ENCODE peak calls at places on chromosomes 6 and 20, in ten cellular contexts. J, A, H, B, Q, N, C, O, L and T are unnamed samples.
A peak's percentile ranks its signal among the peaks of the same experiment; 100 is the strongest.

GRCh38 chr6:121608270-121608669 is 172.8 kb downstream of the GJA1 start:
- DNase-seq in A (peak; percentile 64), L (no peak), N (no peak), O (no peak), C (no peak), Q (no peak), H (no peak), J (no peak), B (no peak), T (no peak)

GRCh38 chr6:82842721-82843120 is 222.9 kb downstream of the UBE3D start:
- DNase-seq in H (no peak), C (no peak), L (no peak), B (no peak), N (peak; percentile 83), J (no peak), O (no peak), A (peak; percentile 73), Q (no peak), T (no peak)

GRCh38 chr20:33490023-33490933 is at the start of gene CBFA2T2:
- DNase-seq in A (peak; percentile 55), Q (peak; percentile 18), N (peak; percentile 73), B (peak; percentile 31), H (peak; percentile 83), C (no peak), L (no peak), O (peak; percentile 73), J (peak; percentile 86), T (peak; percentile 67)

GRCh38 chr6:112667427-112667826 is 320.3 kb downstream of the RFPL4B start:
- DNase-seq in O (no peak), N (no peak), A (no peak), B (no peak), L (no peak), Q (no peak), H (no peak), C (no peak), J (no peak), T (no peak)

GRCh38 chr6:84597238-84597875 is 167.0 kb downstream of the TBX18 start:
- DNase-seq in J (no peak), C (no peak), N (peak; percentile 36), H (no peak), L (no peak), Q (no peak), B (no peak), O (no peak), A (no peak), T (no peak)

GRCh38 chr6:34837500-34837899 is 45.6 kb downstream of the BLTP3A start:
- DNase-seq in O (no peak), L (no peak), H (no peak), B (no peak), C (no peak), N (no peak), J (no peak), Q (no peak), A (no peak), T (no peak)

GRCh38 chr6:96947055-96947454 is 22.5 kb downstream of the KLHL32 start:
- DNase-seq in H (no peak), B (no peak), O (no peak), N (no peak), L (no peak), C (no peak), A (no peak), Q (no peak), J (no peak), T (no peak)

GRCh38 chr6:149600508-149600907 is 34.3 kb downstream of the GINM1 start:
- DNase-seq in B (no peak), N (no peak), C (no peak), Q (no peak), J (no peak), O (no peak), H (no peak), A (no peak), L (no peak), T (no peak)

GRCh38 chr6:16697437-16698162 is 63.7 kb downstream of the ATXN1 start:
- DNase-seq in B (no peak), A (no peak), H (no peak), J (no peak), N (no peak), Q (no peak), C (no peak), L (no peak), O (no peak), T (no peak)

GRCh38 chr20:56945057-56945456 is 316.0 kb downstream of the TFAP2C start:
- DNase-seq in B (no peak), A (no peak), O (no peak), J (no peak), L (no peak), H (no peak), Q (no peak), C (no peak), N (peak; percentile 3), T (no peak)
- H3K36me3 ChIP-seq in B (no peaks in the 10 kb centered on the region), A (no peaks in the 10 kb centered on the region), O (no peaks in the 10 kb centered on the region), J (no peaks in the 10 kb centered on the region), L (no peaks in the 10 kb centered on the region), H (no peaks in the 10 kb centered on the region), Q (no peaks in the 10 kb centered on the region), C (no peaks in the 10 kb centered on the region), N (no peaks in the 10 kb centered on the region), T (no peaks in the 10 kb centered on the region)

DNA sequence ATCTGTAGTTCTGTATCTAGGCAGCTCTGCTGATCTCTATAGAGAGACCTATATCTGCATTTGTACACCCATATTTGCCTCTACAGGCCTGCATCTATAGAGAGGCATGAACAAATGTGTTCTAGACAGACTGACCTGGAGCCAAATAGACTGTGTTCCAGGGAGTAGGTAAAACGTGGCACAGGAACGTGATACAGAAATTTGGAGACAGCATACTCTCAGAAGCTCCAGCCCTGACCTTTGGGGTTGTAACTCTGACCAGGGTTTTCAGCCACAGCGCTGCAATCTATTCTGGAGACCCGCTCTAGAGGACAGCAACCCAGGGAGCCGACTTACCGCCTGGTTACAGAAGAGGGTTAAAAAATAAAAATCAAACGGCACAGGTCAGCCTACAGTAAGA is 983 bp downstream of the RBBP9 start:
- DNase-seq in L (no peak), B (no peak), N (peak; percentile 13), J (no peak), O (no peak), A (no peak), H (no peak), Q (no peak), C (no peak), T (no peak)
- H3K4me3 ChIP-seq in L (peak overlapping the region; percentile 81), B (peak overlapping the region; percentile 73), N (peak overlapping the region; percentile 71), J (peak overlapping the region; percentile 76), O (peak overlapping the region; percentile 90), A (peak overlapping the region; percentile 92), H (peak overlapping the region; percentile 77), Q (peak overlapping the region; percentile 92), C (no peak overlapping the region), T (no peak overlapping the region)

GRCh38 chr20:25586877-25587276 is 1.5 kb upstream of the NINL start:
- DNase-seq in O (no peak), N (no peak), L (no peak), A (peak; percentile 28), J (no peak), B (no peak), Q (no peak), C (no peak), H (no peak), T (no peak)

GRCh38 chr20:25587536-25587935 is 2.2 kb upstream of the NINL start:
- DNase-seq in C (no peak), H (no peak), O (no peak), Q (no peak), L (no peak), J (no peak), N (no peak), A (no peak), B (no peak), T (no peak)

GRCh38 chr20:25580711-25581110 is 4.6 kb downstream of the NINL start:
- DNase-seq in L (no peak), B (no peak), O (no peak), Q (no peak), A (peak; percentile 27), N (peak; percentile 56), C (no peak), J (no peak), H (peak; percentile 53), T (no peak)

GRCh38 chr20:25588491-25588890 is 3.2 kb upstream of the NINL start:
- DNase-seq in N (no peak), B (no peak), C (no peak), O (no peak), J (no peak), A (no peak), H (no peak), Q (no peak), L (no peak), T (no peak)

GRCh38 chr20:25584905-25585704 is at the start of gene NINL:
- DNase-seq in J (peak; percentile 82), B (no peak), L (peak; percentile 9), N (peak; percentile 77), A (peak; percentile 48), O (peak; percentile 65), C (peak; percentile 3), Q (no peak), H (peak; percentile 72), T (peak; percentile 78)
- H3K27ac ChIP-seq in J (no peak within 1 kb of the TSS), B (peak within 1 kb of the TSS; percentile 70), L (no peak within 1 kb of the TSS), N (peak within 1 kb of the TSS; percentile 85), A (peak within 1 kb of the TSS; percentile 38), O (no peak within 1 kb of the TSS), C (no peak within 1 kb of the TSS), Q (no peak within 1 kb of the TSS), H (peak within 1 kb of the TSS; percentile 77), T (peak within 1 kb of the TSS; percentile 56)

GRCh38 chr20:63665708-63666107 is 7.6 kb downstream of the RTEL1 start:
- DNase-seq in J (no peak), C (no peak), H (no peak), B (no peak), L (no peak), Q (no peak), A (no peak), N (no peak), O (no peak), T (no peak)

GRCh38 chr20:63662813-63663189 is 4.7 kb downstream of the RTEL1 start:
- DNase-seq in Q (no peak), N (no peak), O (no peak), A (no peak), L (no peak), H (no peak), C (no peak), B (no peak), J (no peak), T (no peak)

GRCh38 chr20:63663332-63664066 is 5.4 kb downstream of the RTEL1 start:
- DNase-seq in L (no peak), N (no peak), J (no peak), H (no peak), Q (no peak), O (no peak), A (no peak), C (no peak), B (no peak), T (no peak)

GRCh38 chr20:63664861-63665594 is 6.9 kb downstream of the RTEL1 start:
- DNase-seq in Q (no peak), C (no peak), O (no peak), B (no peak), H (no peak), L (no peak), J (no peak), A (no peak), N (peak; percentile 50), T (no peak)

DNA sequence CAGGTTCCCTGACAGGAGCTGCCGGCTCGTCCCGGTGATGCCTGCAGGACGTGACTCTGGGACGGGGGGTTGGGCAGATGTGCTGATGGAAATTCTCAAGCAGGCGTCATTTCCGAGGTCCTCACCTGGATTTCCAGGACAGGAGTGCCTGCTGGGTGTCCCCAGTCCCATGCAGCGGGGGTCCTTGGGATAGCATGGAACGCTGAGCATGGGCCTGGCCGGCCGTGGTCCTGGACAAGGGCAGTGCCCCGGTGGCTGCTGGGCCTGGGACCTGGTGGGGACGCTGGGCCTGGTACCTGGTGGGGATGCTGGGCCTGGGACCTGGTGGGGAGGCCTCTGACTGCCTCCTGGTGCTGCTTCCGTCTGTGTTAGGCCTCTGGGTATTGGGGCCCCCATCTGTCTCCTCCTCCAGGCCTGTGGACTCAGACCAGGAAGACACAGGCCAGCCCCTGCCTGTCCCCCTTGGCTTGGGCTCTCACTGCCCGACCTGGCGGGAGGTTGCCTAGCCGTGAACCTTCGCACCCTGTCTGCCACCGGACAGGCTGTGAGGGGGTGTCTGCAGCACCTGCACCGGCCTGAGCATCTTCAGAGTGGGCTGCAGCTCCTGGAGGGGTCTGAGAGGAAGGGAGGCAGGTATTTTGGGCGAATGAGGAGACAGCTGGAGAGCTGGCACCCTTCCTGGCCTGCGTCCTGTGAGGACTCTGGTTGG is 6.2 kb downstream of the RTEL1 start:
- DNase-seq in Q (no peak), C (no peak), H (no peak), O (no peak), A (no peak), J (no peak), B (no peak), L (no peak), N (no peak), T (no peak)
- H3K36me3 ChIP-seq in Q (no peaks in the 10 kb centered on the region), C (peaks cover 46% of the 10 kb centered on the region), H (peaks cover 72% of the 10 kb centered on the region), O (peaks cover 12% of the 10 kb centered on the region), A (peaks cover 59% of the 10 kb centered on the region), J (peaks cover 50% of the 10 kb centered on the region), B (no peaks in the 10 kb centered on the region), L (peaks cover 25% of the 10 kb centered on the region), N (peaks cover 15% of the 10 kb centered on the region), T (no peaks in the 10 kb centered on the region)